ENCODE peak calls at places on chromosomes 2 and 18, in nine cellular contexts. R is H9, L is HCT116, W is iPS DF 6.9, U is BE2C, A is transverse colon, M is PC-9, S is endodermal cell, P is IMR-90. J is an unnamed sample. For H3K27me3, the result is how much of the 10 kb centered on the place peaks cover.

GRCh38 chr2:240519396-240520142 is 38.2 kb downstream of the ANKMY1 start:
- DNase-seq in U (no peak), M (no peak), W (no peak), P (peak), A (no peak), R (no peak), S (peak), L (no peak), J (no peak)

GRCh38 chr18:77254711-77255110 is 5.1 kb downstream of the GALR1 start:
- DNase-seq in R (no peak), M (no peak), S (peak), U (no peak), A (no peak), W (no peak), L (no peak), P (no peak), J (no peak)

GRCh38 chr2:226994775-226995174 is 158.9 kb downstream of the RHBDD1 start:
- DNase-seq in R (no peak), P (no peak), W (no peak), S (no peak), A (no peak), U (no peak), M (no peak), L (peak), J (no peak)

GRCh38 chr2:197445746-197446145 is 7.6 kb upstream of the COQ10B start:
- DNase-seq in W (no peak), R (no peak), U (no peak), L (no peak), P (no peak), M (no peak), A (no peak), S (no peak), J (no peak)

GRCh38 chr2:148756292-148756975 is 111.9 kb downstream of the EPC2 start:
- DNase-seq in S (no peak), P (peak), M (no peak), W (no peak), A (no peak), R (no peak), L (no peak), U (no peak), J (no peak)

GRCh38 chr2:26453421-26454329 is 24.2 kb downstream of the OTOF start:
- DNase-seq in A (no peak), W (no peak), R (no peak), U (no peak), L (no peak), P (no peak), S (peak), M (no peak), J (no peak)

GRCh38 chr2:178804791-178805190 is 2.4 kb downstream of the TTN start:
- DNase-seq in R (no peak), U (no peak), L (peak), S (no peak), W (peak), M (no peak), A (no peak), P (peak), J (peak)

GRCh38 chr2:184452907-184453306 is 145.4 kb upstream of the ZNF804A start:
- DNase-seq in W (no peak), S (no peak), M (no peak), U (no peak), R (no peak), L (no peak), P (no peak), A (no peak), J (no peak)

GRCh38 chr18:55778731-55779460 is 190.9 kb upstream of the TCF4 start:
- DNase-seq in L (no peak), R (no peak), A (no peak), U (no peak), S (no peak), P (no peak), M (no peak), W (no peak), J (no peak)

GRCh38 chr2:238906254-238906935 is 58.5 kb downstream of the TWIST2 start:
- DNase-seq in M (no peak), P (no peak), L (no peak), S (no peak), U (no peak), A (no peak), W (no peak), R (no peak), J (no peak)

GRCh38 chr2:85811850-85812735 is 58.3 kb downstream of the ATOH8 start:
- DNase-seq in W (no peak), U (no peak), R (no peak), A (no peak), L (no peak), M (no peak), S (no peak), P (no peak), J (no peak)

GRCh38 chr18:45920367-45920766 is 46.8 kb downstream of the EPG5 start:
- DNase-seq in A (peak), L (no peak), R (no peak), W (no peak), P (peak), U (peak), M (peak), S (no peak), J (peak)

GRCh38 chr18:10124071-10124470 is 210.3 kb downstream of the VAPA start:
- DNase-seq in M (no peak), P (no peak), S (no peak), U (no peak), W (no peak), A (no peak), R (no peak), L (no peak), J (no peak)

GRCh38 chr2:104866122-104866864 is 12.4 kb downstream of the POU3F3 start:
- DNase-seq in R (peak), S (peak), L (no peak), P (no peak), A (no peak), W (no peak), M (no peak), U (no peak), J (no peak)

GRCh38 chr2:104864751-104865470 is 11.0 kb downstream of the POU3F3 start:
- DNase-seq in W (no peak), A (no peak), R (no peak), U (no peak), P (no peak), L (no peak), S (peak), M (no peak), J (no peak)

GRCh38 chr2:104868081-104868806 is 14.3 kb downstream of the POU3F3 start:
- DNase-seq in U (no peak), W (no peak), M (no peak), L (no peak), A (no peak), S (no peak), R (peak), P (no peak), J (no peak)

GRCh38 chr2:104867351-104868080 is 13.6 kb downstream of the POU3F3 start:
- DNase-seq in A (no peak), L (no peak), P (no peak), U (no peak), S (peak), W (no peak), R (peak), M (no peak), J (no peak)

DNA sequence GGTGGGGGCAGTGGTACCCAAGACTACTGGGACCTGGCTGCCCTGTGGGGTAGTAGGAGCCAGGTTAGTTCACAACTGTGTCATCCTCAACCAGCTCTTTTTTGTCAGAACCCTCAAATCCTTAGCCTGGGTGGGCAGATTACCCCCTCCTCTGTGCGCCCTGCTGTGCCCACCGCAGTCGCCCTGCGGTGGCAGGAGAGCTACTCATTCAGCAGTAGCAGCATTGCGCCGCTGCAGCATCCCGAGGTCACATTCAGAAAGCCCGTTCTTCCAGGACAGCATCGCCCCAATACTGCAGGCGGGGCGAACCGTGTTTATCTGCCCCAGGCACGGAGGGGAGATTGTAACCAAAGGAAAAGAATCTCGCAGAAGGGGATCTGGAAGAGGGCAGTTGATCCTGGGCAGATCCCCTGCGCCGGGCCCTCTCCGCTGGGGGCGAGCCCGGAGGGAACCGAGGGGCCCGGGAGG is 13.0 kb downstream of the POU3F3 start:
- DNase-seq in R (peak), U (no peak), S (peak), P (no peak), M (no peak), A (no peak), L (no peak), W (no peak), J (no peak)
- H3K27me3 ChIP-seq in R (half or more), U (half or more), S (half or more), P (half or more), M (half or more), A (half or more), L (under half), W (half or more), J (under half)

GRCh38 chr18:50836521-50836957 is 16.7 kb upstream of the MRO start:
- DNase-seq in U (no peak), S (no peak), R (no peak), L (no peak), A (no peak), P (peak), W (no peak), M (no peak), J (peak)

GRCh38 chr18:50844960-50845359 is 25.1 kb upstream of the MRO start:
- DNase-seq in W (no peak), L (no peak), S (no peak), R (no peak), P (no peak), A (no peak), U (no peak), M (no peak), J (no peak)

GRCh38 chr18:50844554-50844953 is 24.7 kb upstream of the MRO start:
- DNase-seq in U (no peak), M (no peak), W (no peak), R (no peak), L (no peak), P (no peak), A (no peak), S (no peak), J (no peak)

GRCh38 chr18:50839341-50839740 is 19.5 kb upstream of the MRO start:
- DNase-seq in U (no peak), M (no peak), W (no peak), A (no peak), L (no peak), P (no peak), R (no peak), S (no peak), J (peak)

GRCh38 chr18:50839996-50840395 is 20.2 kb upstream of the MRO start:
- DNase-seq in S (no peak), U (no peak), W (no peak), M (no peak), L (no peak), R (no peak), A (no peak), P (no peak), J (peak)
- H3K27me3 ChIP-seq in S (under half), U (under half), W (under half), M (under half), L (under half), R (under half), A (under half), P (under half), J (under half)

GRCh38 chr2:8677646-8678592 is 3.9 kb upstream of the ID2 start:
- DNase-seq in A (peak), P (peak), R (peak), M (no peak), L (peak), W (no peak), S (peak), U (peak), J (peak)
- H3K27me3 ChIP-seq in A (under half), P (under half), R (under half), M (half or more), L (under half), W (under half), S (under half), U (under half), J (under half)

GRCh38 chr2:221451836-221452774 is 120.0 kb downstream of the EPHA4 start:
- DNase-seq in P (no peak), L (no peak), U (no peak), A (no peak), R (no peak), W (no peak), S (no peak), M (no peak), J (no peak)
- H3K27me3 ChIP-seq in P (under half), L (under half), U (under half), A (under half), R (under half), W (under half), S (under half), M (under half), J (under half)

GRCh38 chr2:218040883-218041282 is 28.2 kb upstream of the RUFY4 start:
- DNase-seq in M (no peak), A (no peak), S (no peak), L (no peak), U (no peak), W (no peak), R (no peak), P (no peak), J (no peak)
- H3K27me3 ChIP-seq in M (under half), A (under half), S (under half), L (under half), U (under half), W (under half), R (under half), P (half or more), J (under half)

GRCh38 chr18:48053881-48054586 is 123.6 kb upstream of the SMAD2 start:
- DNase-seq in L (no peak), P (no peak), W (no peak), S (peak), M (no peak), U (peak), A (peak), R (no peak), J (peak)
- H3K27me3 ChIP-seq in L (under half), P (under half), W (under half), S (under half), M (under half), U (under half), A (under half), R (under half), J (under half)

GRCh38 chr2:122210898-122211605 is 455.6 kb downstream of the TSN start:
- DNase-seq in U (no peak), R (no peak), W (no peak), P (no peak), M (no peak), A (no peak), L (no peak), S (no peak), J (no peak)

GRCh38 chr2:122209377-122209776 is 453.9 kb downstream of the TSN start:
- DNase-seq in S (no peak), W (no peak), U (no peak), P (no peak), R (no peak), L (no peak), A (no peak), M (no peak), J (no peak)

GRCh38 chr2:122206101-122206500 is 450.6 kb downstream of the TSN start:
- DNase-seq in R (no peak), U (no peak), L (no peak), S (no peak), A (no peak), M (no peak), W (no peak), P (no peak), J (no peak)

GRCh38 chr2:122203523-122203922 is 448.1 kb downstream of the TSN start:
- DNase-seq in L (no peak), R (no peak), S (no peak), U (no peak), P (peak), A (no peak), W (no peak), M (no peak), J (no peak)

DNA sequence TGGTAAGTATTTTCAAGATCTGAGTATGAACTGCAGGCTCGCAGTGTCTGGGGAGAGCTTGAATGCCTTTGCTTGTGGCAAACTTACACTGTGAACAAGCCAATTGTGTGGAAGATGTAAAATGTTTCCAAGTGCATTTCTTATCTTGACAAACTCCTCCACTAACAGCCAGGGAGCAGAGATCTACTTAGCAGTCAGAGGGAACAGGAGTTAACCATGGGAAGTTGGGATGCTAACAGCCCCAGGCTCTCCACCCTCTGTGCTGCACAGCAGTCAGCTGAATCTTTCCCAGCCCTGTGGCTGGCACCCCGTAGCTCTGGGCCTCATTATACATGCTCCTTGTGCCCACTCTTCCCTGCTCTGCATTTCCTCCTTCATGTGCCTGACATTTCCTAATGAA is 450.2 kb downstream of the TSN start:
- DNase-seq in P (no peak), S (no peak), L (no peak), A (no peak), R (no peak), W (no peak), U (no peak), M (no peak), J (no peak)
- H3K27me3 ChIP-seq in P (under half), S (under half), L (under half), A (under half), R (under half), W (under half), U (under half), M (half or more), J (under half)

J was measured in small intestine.